ENCODE peak calls at places on chromosomes 11 and 22, in five cellular contexts. P is neuronal stem cell, X is left ventricle myocardium inferior, H is right lobe of liver, I is fibroblast of lung. C is an unnamed sample. For H3K36me3, the result is how much of the 10 kb centered on the place peaks cover.

GRCh38 chr11:79403839-79404238 is 37.0 kb downstream of the TENM4 start:
- DNase-seq in P (no peak), X (no peak), H (no peak), I (no peak), C (no peak)

GRCh38 chr11:111069076-111069475 is 176.4 kb upstream of the POU2AF2 start:
- DNase-seq in P (no peak), X (no peak), H (no peak), I (peak), C (peak)

GRCh38 chr11:25927391-25927790 is 404.5 kb upstream of the ANO3 start:
- DNase-seq in P (peak), X (no peak), H (no peak), I (no peak), C (no peak)

GRCh38 chr11:47510231-47510630 is 42.7 kb downstream of the CELF1 start:
- DNase-seq in P (no peak), X (no peak), H (no peak), I (no peak), C (no peak)

GRCh38 chr11:114291847-114292680 is 4.1 kb upstream of the NNMT start:
- DNase-seq in P (no peak), X (no peak), H (no peak), I (peak), C (no peak)

GRCh38 chr22:23248583-23248982 is 68.3 kb downstream of the BCR start:
- DNase-seq in P (no peak), X (no peak), H (no peak), I (peak), C (no peak)

GRCh38 chr11:13030857-13031256 is 21.7 kb downstream of the RASSF10 start:
- DNase-seq in P (no peak), X (peak), H (no peak), I (no peak), C (no peak)

GRCh38 chr11:61907282-61907681 is 10.1 kb downstream of the RAB3IL1 start:
- DNase-seq in P (no peak), X (no peak), H (peak), I (no peak), C (no peak)

GRCh38 chr11:108906826-108907225 is 242.0 kb downstream of the DDX10 start:
- DNase-seq in P (no peak), X (no peak), H (no peak), I (peak), C (no peak)

GRCh38 chr11:8108430-8108829 is 27.4 kb downstream of the TUB start:
- DNase-seq in P (no peak), X (no peak), H (no peak), I (no peak), C (no peak)

GRCh38 chr11:20161923-20162322 is 1.6 kb upstream of the DBX1 start:
- DNase-seq in P (no peak), X (no peak), H (no peak), I (no peak), C (no peak)

GRCh38 chr11:38646382-38646781 is 2048.3 kb upstream of the RAG2 start:
- DNase-seq in P (no peak), X (peak), H (no peak), I (no peak), C (peak)

GRCh38 chr22:37905534-37906363 is at the start of gene MICALL1:
- DNase-seq in P (no peak), X (peak), H (peak), I (peak), C (peak)

GRCh38 chr11:96384156-96384555 is 5.6 kb downstream of the CCDC82 start:
- DNase-seq in P (no peak), X (no peak), H (no peak), I (no peak), C (no peak)

GRCh38 chr11:76542436-76542835 is 97.6 kb downstream of the EMSY start:
- DNase-seq in P (no peak), X (no peak), H (no peak), I (no peak), C (no peak)

GRCh38 chr11:2123628-2123960 is 15.6 kb downstream of the IGF2 start:
- DNase-seq in P (no peak), X (no peak), H (no peak), I (no peak), C (no peak)

GRCh38 chr11:130834886-130835285 is 81.4 kb downstream of the SNX19 start:
- DNase-seq in P (no peak), X (no peak), H (no peak), I (no peak), C (no peak)

GRCh38 chr11:73194593-73194992 is 23.5 kb upstream of the P2RY2 start:
- DNase-seq in P (no peak), X (no peak), H (no peak), I (no peak), C (no peak)

GRCh38 chr11:1749020-1749758 is 1.2 kb downstream of the IFITM10 start:
- DNase-seq in P (no peak), X (no peak), H (peak), I (peak), C (peak)

GRCh38 chr11:12048936-12049790 is 40.7 kb upstream of the DKK3 start:
- DNase-seq in P (no peak), X (no peak), H (no peak), I (peak), C (peak)

GRCh38 chr11:32792111-32792947 is 2.1 kb downstream of the CCDC73 start:
- DNase-seq in P (no peak), X (no peak), H (no peak), I (no peak), C (no peak)

GRCh38 chr11:15737326-15737725 is 619.0 kb downstream of the SOX6 start:
- DNase-seq in P (no peak), X (no peak), H (no peak), I (peak), C (no peak)

GRCh38 chr11:118889796-118890195 is 6.1 kb downstream of the CXCR5 start:
- DNase-seq in P (no peak), X (peak), H (no peak), I (peak), C (peak)

GRCh38 chr22:45149671-45150070 is 14.1 kb upstream of the NUP50 start:
- DNase-seq in P (no peak), X (no peak), H (no peak), I (peak), C (no peak)

GRCh38 chr11:119340335-119341221 is at the start of gene C1QTNF5:
- DNase-seq in P (no peak), X (peak), H (peak), I (peak), C (no peak)

GRCh38 chr11:46553746-46554204 is 40.0 kb downstream of the AMBRA1 start:
- DNase-seq in P (no peak), X (no peak), H (no peak), I (peak), C (no peak)

GRCh38 chr11:102452461-102453285 is at the start of gene TMEM123:
- DNase-seq in P (peak), X (peak), H (peak), I (peak), C (peak)

GRCh38 chr11:77252555-77253270 is 48.8 kb downstream of the GDPD4 start:
- DNase-seq in P (no peak), X (no peak), H (peak), I (no peak), C (no peak)

GRCh38 chr11:59188954-59189353 is 17.0 kb downstream of the DTX4 start:
- DNase-seq in P (no peak), X (no peak), H (no peak), I (peak), C (no peak)

GRCh38 chr11:10565493-10565892 is 3.0 kb downstream of the LYVE1 start:
- DNase-seq in P (no peak), X (no peak), H (no peak), I (no peak), C (no peak)

GRCh38 chr11:10566257-10566956 is 2.1 kb downstream of the LYVE1 start:
- DNase-seq in P (no peak), X (no peak), H (no peak), I (no peak), C (no peak)

GRCh38 chr11:10564692-10565318 is 3.7 kb downstream of the LYVE1 start:
- DNase-seq in P (no peak), X (no peak), H (no peak), I (no peak), C (no peak)

GRCh38 chr11:10567466-10567865 is 999 bp downstream of the LYVE1 start:
- DNase-seq in P (no peak), X (no peak), H (no peak), I (no peak), C (no peak)

DNA sequence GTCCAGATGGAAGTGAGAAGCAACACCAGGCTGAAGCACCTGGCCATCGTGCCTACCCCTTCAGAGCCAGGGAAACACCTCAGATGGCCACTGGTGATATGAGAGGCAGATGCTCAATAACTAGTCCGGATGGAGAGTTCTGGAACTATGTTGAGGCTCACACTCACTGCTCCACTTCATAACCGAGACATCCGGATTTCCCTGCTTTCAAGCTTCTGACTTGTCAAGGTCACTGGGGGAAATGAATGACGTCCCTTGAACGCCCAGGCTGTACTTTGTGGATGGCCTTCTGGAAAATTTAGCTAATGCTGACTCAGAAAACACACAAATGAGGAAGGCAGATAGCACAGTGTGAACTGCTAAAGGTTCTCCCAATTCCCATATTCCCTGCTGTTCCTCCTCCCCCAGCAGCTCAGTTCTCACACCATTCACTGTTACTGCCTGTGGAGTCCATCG is at the start of gene LYVE1:
- DNase-seq in P (no peak), X (no peak), H (no peak), I (no peak), C (no peak)
- H3K4me3 ChIP-seq in P (no peak), X (peak), H (no peak), I (no peak), C (no peak)

GRCh38 chr22:46280063-46280817 is 12.4 kb downstream of the TTC38 start:
- DNase-seq in P (no peak), X (no peak), H (no peak), I (no peak), C (no peak)
- H3K36me3 ChIP-seq in P (under half), X (half or more), H (under half), I (under half), C (under half)

GRCh38 chr22:46756097-46756496 is 6.4 kb upstream of the TBC1D22A start:
- DNase-seq in P (no peak), X (no peak), H (peak), I (no peak), C (no peak)

GRCh38 chr22:46758098-46758497 is 4.4 kb upstream of the TBC1D22A start:
- DNase-seq in P (no peak), X (no peak), H (no peak), I (no peak), C (no peak)

GRCh38 chr22:46757104-46757503 is 5.3 kb upstream of the TBC1D22A start:
- DNase-seq in P (no peak), X (no peak), H (peak), I (no peak), C (no peak)

GRCh38 chr22:46761017-46761416 is 1.4 kb upstream of the TBC1D22A start:
- DNase-seq in P (no peak), X (no peak), H (peak), I (no peak), C (no peak)

GRCh38 chr22:46758867-46759290 is 3.6 kb upstream of the TBC1D22A start:
- DNase-seq in P (peak), X (no peak), H (peak), I (peak), C (peak)
- H3K4me3 ChIP-seq in P (no peak), X (no peak), H (no peak), I (no peak), C (no peak)

GRCh38 chr11:607971-608659 is 7.6 kb downstream of the IRF7 start:
- DNase-seq in P (no peak), X (no peak), H (no peak), I (no peak), C (no peak)

GRCh38 chr11:611001-611996 is 4.5 kb downstream of the IRF7 start:
- DNase-seq in P (no peak), X (no peak), H (no peak), I (no peak), C (no peak)

GRCh38 chr11:608751-609354 is 6.9 kb downstream of the IRF7 start:
- DNase-seq in P (no peak), X (no peak), H (no peak), I (no peak), C (no peak)

GRCh38 chr11:610146-610801 is 5.5 kb downstream of the IRF7 start:
- DNase-seq in P (no peak), X (no peak), H (no peak), I (no peak), C (no peak)

DNA sequence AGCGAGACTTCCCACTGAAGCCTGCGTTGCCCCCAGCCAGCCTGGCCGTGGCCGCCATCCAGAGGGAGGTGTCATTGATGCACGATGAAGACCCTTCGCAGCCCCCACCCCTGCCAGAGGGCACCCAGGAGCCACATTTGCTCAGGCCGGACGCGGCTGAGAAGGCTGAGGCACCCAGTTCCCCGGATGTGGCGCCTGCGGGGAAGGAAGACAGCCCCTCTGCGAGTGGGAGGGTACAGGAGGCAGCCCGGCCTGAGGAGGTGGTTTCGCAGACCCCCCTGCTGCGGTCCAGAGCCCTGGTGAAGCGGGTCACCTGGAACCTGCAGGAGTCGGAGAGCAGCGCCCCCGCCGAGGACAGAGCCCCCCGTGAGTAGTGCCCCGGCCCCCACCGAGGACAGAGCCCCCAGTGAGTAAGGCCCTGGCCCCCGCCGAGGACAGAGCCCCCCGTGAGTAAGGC is 6.4 kb downstream of the IRF7 start:
- DNase-seq in P (no peak), X (no peak), H (no peak), I (no peak), C (no peak)
- H3K36me3 ChIP-seq in P (half or more), X (half or more), H (under half), I (half or more), C (half or more)

GRCh38 chr22:19524170-19525115 is at the start of gene CLDN5:
- DNase-seq in P (peak), X (peak), H (peak), I (peak), C (no peak)
- H3K4me3 ChIP-seq in P (peak), X (peak), H (peak), I (peak), C (no peak)

GRCh38 chr11:3700410-3700809 is 29.2 kb upstream of the CHRNA10 start:
- DNase-seq in P (no peak), X (no peak), H (no peak), I (no peak), C (no peak)
- H3K36me3 ChIP-seq in P (under half), X (half or more), H (under half), I (under half), C (half or more)

C was measured in MG63.